ENCODE peak calls at places on chromosomes 4 and X, in seven cellular contexts. Y is mammary epithelial cell; K is ovary; N is dorsolateral prefrontal cortex; P is epithelial cell of esophagus; H is CD8-positive, alpha-beta T cell; L is AG04449. I is an unnamed sample.

GRCh38 chrX:40474205-40474626 is 106.6 kb upstream of the ATP6AP2 start:
- DNase-seq in Y (peak), K (no peak), N (no peak), P (peak), H (no peak), L (no peak), I (no peak)

GRCh38 chrX:69152398-69152797 is 12.9 kb downstream of the PJA1 start:
- DNase-seq in Y (peak), K (no peak), N (no peak), P (peak), H (no peak), L (no peak), I (no peak)

GRCh38 chr4:105990933-105991332 is 95.7 kb downstream of the NPNT start:
- DNase-seq in Y (peak), K (peak), N (no peak), P (peak), H (no peak), L (no peak), I (peak)

GRCh38 chr4:81482344-81482743 is 10.6 kb upstream of the RASGEF1B start:
- DNase-seq in Y (no peak), K (no peak), N (no peak), P (no peak), H (no peak), L (no peak), I (no peak)

GRCh38 chrX:118679290-118679689 is 48.1 kb upstream of the IL13RA1 start:
- DNase-seq in Y (no peak), K (no peak), N (no peak), P (no peak), H (no peak), L (no peak), I (no peak)

GRCh38 chrX:47502591-47503222 is 19.7 kb upstream of the ZNF41 start:
- DNase-seq in Y (peak), K (no peak), N (no peak), P (peak), H (no peak), L (no peak), I (peak)

GRCh38 chr4:46993075-46994006 is at the start of gene GABRA4:
- DNase-seq in Y (peak), K (no peak), N (peak), P (peak), H (no peak), L (no peak), I (no peak)

GRCh38 chr4:128812360-128812958 is 3.0 kb downstream of the JADE1 start:
- DNase-seq in Y (peak), K (no peak), N (no peak), P (peak), H (no peak), L (no peak), I (no peak)

GRCh38 chr4:3783691-3784306 is 17.6 kb downstream of the ADRA2C start:
- DNase-seq in Y (no peak), K (no peak), N (no peak), P (no peak), H (no peak), L (no peak), I (no peak)

GRCh38 chr4:96004341-96004740 is 164.4 kb downstream of the PDHA2 start:
- DNase-seq in Y (no peak), K (no peak), N (no peak), P (no peak), H (no peak), L (no peak), I (no peak)

GRCh38 chr4:88535090-88535755 is 11.6 kb upstream of the PYURF start:
- DNase-seq in Y (no peak), K (no peak), N (no peak), P (no peak), H (no peak), L (no peak), I (no peak)

GRCh38 chrX:153608821-153609220 is 9.9 kb upstream of the CCNQ start:
- DNase-seq in Y (no peak), K (no peak), N (no peak), P (no peak), H (no peak), L (no peak), I (no peak)

GRCh38 chrX:153611298-153612095 is 12.6 kb upstream of the CCNQ start:
- DNase-seq in Y (no peak), K (no peak), N (no peak), P (no peak), H (no peak), L (no peak), I (no peak)

GRCh38 chrX:153608376-153608775 is 9.4 kb upstream of the CCNQ start:
- DNase-seq in Y (no peak), K (no peak), N (no peak), P (no peak), H (no peak), L (no peak), I (no peak)

GRCh38 chrX:153610834-153611209 is 11.9 kb upstream of the CCNQ start:
- DNase-seq in Y (no peak), K (no peak), N (no peak), P (no peak), H (no peak), L (no peak), I (no peak)

GRCh38 chrX:153609917-153610833 is 11.2 kb upstream of the CCNQ start:
- DNase-seq in Y (peak), K (peak), N (peak), P (peak), H (peak), L (no peak), I (peak)
- H3K4me3 ChIP-seq in Y (no peak), K (peak), N (peak), P (peak), H (peak), L (peak), I (peak)

GRCh38 chr4:142036795-142037583 is 400.6 kb downstream of the IL15 start:
- DNase-seq in Y (peak), K (no peak), N (no peak), P (peak), H (no peak), L (no peak), I (no peak)
- H3K4me3 ChIP-seq in Y (no peak), K (no peak), N (no peak), P (no peak), H (no peak), L (no peak), I (no peak)

DNA sequence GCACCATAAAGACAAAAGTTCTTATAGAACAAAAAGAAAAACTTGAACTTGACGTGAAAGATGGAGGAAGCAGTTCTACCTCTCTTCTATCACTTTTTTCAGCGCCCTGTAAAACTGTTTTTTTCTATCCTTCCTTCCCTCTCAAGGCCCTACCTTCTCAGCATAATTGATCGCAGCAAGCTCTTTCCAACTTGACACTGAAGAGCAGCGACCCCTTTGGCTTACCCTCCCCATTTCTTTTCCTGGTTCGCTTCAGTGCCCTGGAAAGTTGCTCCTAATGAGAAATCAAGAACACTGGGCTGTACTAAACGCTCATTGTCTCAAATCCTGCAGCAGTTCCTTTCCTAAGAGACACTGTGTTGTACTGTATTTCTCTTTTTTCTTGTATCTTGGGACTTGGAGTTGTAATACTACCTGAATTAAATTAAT is 150.6 kb upstream of the SLC4A4 start:
- DNase-seq in Y (no peak), K (no peak), N (no peak), P (no peak), H (no peak), L (no peak), I (no peak)
- H3K4me3 ChIP-seq in Y (no peak), K (peak), N (peak), P (no peak), H (peak), L (peak), I (peak)

GRCh38 chr4:86959588-86960500 is 25.0 kb downstream of the AFF1 start:
- DNase-seq in Y (no peak), K (no peak), N (no peak), P (no peak), H (no peak), L (no peak), I (no peak)
- H3K4me3 ChIP-seq in Y (no peak), K (no peak), N (no peak), P (no peak), H (no peak), L (no peak), I (no peak)

DNA sequence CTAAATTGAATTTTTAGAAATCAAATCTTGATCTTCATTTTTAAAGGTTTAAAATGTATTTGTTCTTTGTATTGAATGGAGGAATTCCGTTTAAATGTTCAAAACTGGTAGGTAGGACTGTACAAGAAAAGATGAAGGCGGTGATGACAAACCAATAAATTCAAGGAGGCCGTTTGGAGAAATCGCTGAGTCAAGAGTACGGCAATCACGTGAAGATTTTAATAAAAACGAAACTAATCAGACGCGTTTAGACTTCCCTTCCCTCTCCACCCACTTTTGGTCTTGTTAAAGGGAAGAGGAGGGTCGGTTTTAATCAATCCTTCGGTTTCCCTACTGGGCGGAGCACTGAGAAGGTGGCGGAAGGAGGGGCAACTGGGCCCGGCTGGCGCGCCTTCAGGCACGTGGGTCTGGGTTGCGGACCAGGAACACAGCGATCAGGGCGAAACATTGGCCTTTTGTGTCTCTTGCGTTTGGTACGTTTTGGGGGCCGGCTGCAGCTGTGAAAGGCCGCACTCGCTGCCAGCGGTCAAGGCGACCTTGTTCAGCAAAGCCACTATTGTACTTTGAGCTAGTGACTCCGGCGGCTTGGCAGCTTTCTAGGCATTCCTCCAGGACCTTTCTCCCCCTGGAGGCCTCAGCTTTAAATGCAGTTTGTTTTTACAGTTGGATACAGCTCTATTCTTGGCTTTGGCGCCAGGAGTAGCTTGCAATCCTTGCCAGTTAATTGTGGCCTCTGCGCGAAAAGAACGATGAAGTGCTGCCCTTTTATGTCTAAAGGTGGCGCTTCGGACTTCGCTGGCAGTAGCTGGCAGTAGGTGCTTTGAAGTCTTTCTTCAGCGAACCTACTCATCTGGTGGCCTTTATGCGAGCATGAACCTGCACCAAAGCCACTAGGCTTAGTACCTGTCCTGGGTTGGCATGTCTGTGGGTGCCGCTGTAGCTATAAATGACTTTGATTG is 16.7 kb upstream of the LAMP2 start:
- DNase-seq in Y (peak), K (peak), N (peak), P (peak), H (peak), L (no peak), I (peak)
- H3K4me3 ChIP-seq in Y (peak), K (peak), N (peak), P (peak), H (peak), L (peak), I (peak)

GRCh38 chrX:10579753-10580060 is 40.7 kb downstream of the MID1 start:
- DNase-seq in Y (no peak), K (no peak), N (no peak), P (peak), H (no peak), L (no peak), I (no peak)
- H3K4me3 ChIP-seq in Y (peak), K (no peak), N (no peak), P (peak), H (no peak), L (peak), I (no peak)

DNA sequence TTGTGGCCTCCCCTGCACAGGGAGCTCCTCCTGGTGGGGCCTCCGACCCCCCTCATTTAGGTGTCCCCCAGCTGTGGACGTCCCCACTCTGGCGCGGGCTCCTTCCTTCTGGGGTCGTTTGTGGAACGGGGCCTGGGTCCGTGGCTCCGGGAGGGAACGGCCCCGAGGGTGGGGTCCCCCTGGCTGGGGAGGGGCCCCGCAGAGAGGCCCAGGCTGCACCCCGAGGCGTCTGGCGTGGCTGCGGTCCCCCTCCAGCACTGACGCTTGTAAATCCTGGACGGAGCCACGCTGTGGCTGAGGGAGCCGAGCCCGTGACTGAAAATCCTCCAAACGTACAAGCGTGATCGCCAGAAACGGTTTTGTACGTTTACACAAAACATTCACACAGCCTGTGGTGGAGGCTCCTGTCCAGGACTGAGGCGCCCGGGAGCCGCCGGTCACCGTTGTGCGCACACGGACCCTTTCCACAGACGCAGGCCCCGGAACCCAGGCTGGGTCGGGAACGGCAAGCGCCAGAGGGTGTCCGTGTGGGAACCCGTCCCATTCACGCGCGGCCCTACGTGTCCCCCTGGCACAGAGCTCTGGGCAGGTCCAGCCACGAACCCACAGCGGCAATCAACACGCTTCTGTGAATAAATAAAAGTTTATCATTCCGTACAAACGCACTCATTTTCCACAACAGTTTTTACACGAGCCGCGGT is 15.2 kb upstream of the GTPBP6 start:
- DNase-seq in Y (no peak), K (no peak), N (peak), P (no peak), H (no peak), L (no peak), I (no peak)
- H3K4me3 ChIP-seq in Y (no peak), K (no peak), N (no peak), P (no peak), H (no peak), L (no peak), I (no peak)

GRCh38 chrX:25144043-25144940 is 128.5 kb upstream of the ARX start:
- DNase-seq in Y (peak), K (peak), N (peak), P (peak), H (peak), L (no peak), I (peak)
- H3K4me3 ChIP-seq in Y (no peak), K (no peak), N (no peak), P (no peak), H (no peak), L (peak), I (no peak)

GRCh38 chrX:130083656-130084382 is 26.5 kb downstream of the ELF4 start:
- DNase-seq in Y (no peak), K (no peak), N (no peak), P (no peak), H (no peak), L (no peak), I (no peak)
- H3K4me3 ChIP-seq in Y (no peak), K (no peak), N (no peak), P (no peak), H (peak), L (no peak), I (no peak)

I was measured in skeletal muscle cell.